ENCODE peak calls at places on chromosomes 13 and 19, in four cellular contexts. E is H1, A is mesendoderm, G is H9. X is an unnamed sample.

GRCh38 chr19:51020988-51021651 is 1.6 kb upstream of the KLK10 start:
- DNase-seq in E (no peak), G (no peak), A (peak), X (peak)

GRCh38 chr19:1171755-1172352 is 2.2 kb downstream of the SBNO2 start:
- DNase-seq in A (peak), E (no peak), G (no peak), X (no peak)

GRCh38 chr19:15123900-15124299 is 16.7 kb downstream of the SYDE1 start:
- DNase-seq in G (no peak), E (no peak), A (no peak), X (no peak)

GRCh38 chr19:12064266-12065099 is at the start of gene ZNF844:
- DNase-seq in G (peak), E (peak), A (peak), X (peak)

GRCh38 chr19:17074628-17075034 is 621 bp downstream of the HAUS8 start:
- DNase-seq in A (no peak), G (no peak), E (no peak), X (no peak)

GRCh38 chr13:109036091-109036490 is 406.7 kb downstream of the MYO16 start:
- DNase-seq in E (no peak), A (no peak), G (no peak), X (no peak)

GRCh38 chr19:5403968-5404640 is 51.1 kb upstream of the ZNRF4 start:
- DNase-seq in E (peak), G (peak), A (peak), X (peak)

GRCh38 chr13:47837906-47838305 is 163.2 kb downstream of the SUCLA2 start:
- DNase-seq in E (no peak), G (no peak), A (peak), X (no peak)

GRCh38 chr13:96551540-96551939 is 442.7 kb downstream of the OXGR1 start:
- DNase-seq in A (peak), E (no peak), G (no peak), X (no peak)

GRCh38 chr19:23792784-23793183 is 34.1 kb upstream of the ZNF681 start:
- DNase-seq in G (no peak), A (no peak), E (no peak), X (no peak)

GRCh38 chr13:23060972-23061371 is 119.8 kb upstream of the SGCG start:
- DNase-seq in A (no peak), G (no peak), E (no peak), X (no peak)

GRCh38 chr19:39936020-39936419 is 1.6 kb upstream of the FCGBP start:
- DNase-seq in E (no peak), A (no peak), G (no peak), X (no peak)

GRCh38 chr19:45156231-45156630 is 4.6 kb downstream of the NKPD1 start:
- DNase-seq in E (no peak), G (peak), A (no peak), X (no peak)

GRCh38 chr19:49210108-49210900 is 52.7 kb downstream of the TRPM4 start:
- DNase-seq in A (peak), G (peak), E (peak), X (peak)

GRCh38 chr13:104962411-104962810 is 1573.1 kb downstream of the EFNB2 start:
- DNase-seq in E (no peak), A (no peak), G (no peak), X (no peak)

GRCh38 chr13:99307247-99307646 is at the start of gene GPR183:
- DNase-seq in A (no peak), E (no peak), G (no peak), X (no peak)

GRCh38 chr13:50549221-50549942 is 294.1 kb downstream of the DLEU7 start:
- DNase-seq in G (no peak), E (no peak), A (no peak), X (no peak)

GRCh38 chr19:754530-754929 is 3.6 kb downstream of the MISP start:
- DNase-seq in G (no peak), A (no peak), E (no peak), X (no peak)

GRCh38 chr13:25981060-25981459 is 70.8 kb downstream of the SHISA2 start:
- DNase-seq in G (no peak), E (no peak), A (no peak), X (no peak)

GRCh38 chr19:5352229-5352763 is 11.7 kb upstream of the PTPRS start:
- DNase-seq in E (no peak), A (peak), G (no peak), X (no peak)

GRCh38 chr13:112251930-112252585 is 124.1 kb upstream of the SPACA7 start:
- DNase-seq in A (no peak), E (no peak), G (no peak), X (no peak)

GRCh38 chr19:8370176-8371010 is 6.4 kb downstream of the ANGPTL4 start:
- DNase-seq in A (no peak), G (no peak), E (no peak), X (no peak)
- H4K8ac ChIP-seq in A (no peak), G (no peak), E (no peak), X (no peak)

DNA sequence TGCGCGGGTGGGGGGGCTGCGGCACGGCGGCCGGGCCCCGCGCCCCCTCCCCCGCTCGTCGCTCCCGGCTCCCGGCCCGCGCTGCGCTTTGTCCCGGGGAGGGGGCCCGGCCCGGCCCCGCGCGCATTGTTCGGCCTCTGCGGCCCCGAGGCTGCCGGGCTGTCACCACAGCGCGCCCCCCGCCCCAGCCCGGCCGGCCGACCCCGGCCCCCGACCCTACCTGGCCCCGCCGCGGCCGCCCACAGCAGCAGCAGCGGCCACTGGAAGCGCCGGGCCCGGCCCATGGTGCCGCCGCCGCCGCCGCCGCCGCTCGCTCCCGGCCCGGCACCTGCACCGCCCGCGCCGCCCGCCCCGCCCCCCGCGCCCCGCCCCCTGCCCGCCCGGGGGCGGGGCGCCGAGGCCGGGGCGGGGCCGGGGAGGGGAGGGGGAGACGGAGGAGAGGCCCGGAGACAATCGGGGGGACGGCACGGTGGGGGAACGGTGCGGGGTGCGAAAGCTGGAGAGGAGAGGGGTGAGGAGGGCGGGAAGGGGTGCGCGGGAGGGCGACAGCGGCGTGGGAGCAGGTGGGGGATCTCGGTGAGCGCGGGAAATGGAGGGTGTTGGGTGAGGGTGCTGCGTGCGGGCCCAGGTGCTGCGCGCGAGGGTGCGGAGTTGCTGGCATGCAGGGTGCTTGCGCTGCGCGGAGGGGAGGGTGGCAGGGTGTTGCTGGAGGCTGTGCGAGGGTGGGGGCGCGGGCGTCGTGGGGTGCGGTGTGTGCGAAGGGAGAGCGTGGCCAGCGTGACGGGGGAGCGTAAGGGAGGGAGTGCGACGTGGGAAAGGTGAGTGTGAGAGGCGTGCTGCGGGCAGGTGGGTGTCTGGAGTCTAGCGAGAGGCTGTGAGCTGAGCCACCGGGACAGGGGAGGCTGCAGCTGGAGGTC is at the start of gene CADM4:
- DNase-seq in E (no peak), G (peak), A (no peak), X (peak)
- H4K8ac ChIP-seq in E (no peak), G (no peak), A (no peak), X (peak)

GRCh38 chr19:18467978-18468377 is 30.0 kb upstream of the ISYNA1 start:
- DNase-seq in A (no peak), E (no peak), G (no peak), X (no peak)
- H4K8ac ChIP-seq in A (no peak), E (no peak), G (no peak), X (no peak)

GRCh38 chr19:55369651-55370304 is 485 bp downstream of the IL11 start:
- DNase-seq in E (no peak), A (peak), G (peak), X (peak)
- H4K8ac ChIP-seq in E (peak), A (no peak), G (no peak), X (no peak)

GRCh38 chr13:94162289-94162688 is 317.2 kb downstream of the DCT start:
- DNase-seq in E (no peak), G (no peak), A (no peak), X (no peak)
- H4K8ac ChIP-seq in E (no peak), G (no peak), A (no peak), X (no peak)

GRCh38 chr19:42111811-42112210 is 20.4 kb downstream of the POU2F2 start:
- DNase-seq in E (no peak), A (no peak), G (no peak), X (no peak)
- H4K8ac ChIP-seq in E (no peak), A (no peak), G (no peak), X (no peak)

X was measured in neuronal stem cell.